ENCODE peak calls at places on chromosome 9, in nine cellular contexts. One of them, this sample, is unnamed.
A peak's percentile ranks its signal among the peaks of the same experiment; 100 is the strongest.

GRCh38 chr9:135156525-135157510 is 69.3 kb downstream of the OLFM1 start:
- DNase-seq in activated naive CD4-positive, alpha-beta T cell treated with anti-CD3 and anti-CD28 coated beads for 36 hours: peak; percentile 30
- DNase-seq in nephron progenitor cell: peak; percentile 95
- DNase-seq in iris pigment epithelial cell: peak; percentile 28
- DNase-seq in erythroblast: peak; percentile 32
- DNase-seq in amygdala: no peak
- DNase-seq in WTC11: peak; percentile 84
- DNase-seq in stimulated activated CD4-positive, alpha-beta T cell treated with anti-CD3 and anti-CD28 coated beads, Interleukin-4, amount 100 ng/mL, for 48 hours: no peak
- DNase-seq in neural progenitor cell: peak; percentile 92
- DNase-seq in this sample: no peak

GRCh38 chr9:105693435-105694275 is 686 bp upstream of the TMEM38B start:
- DNase-seq in iris pigment epithelial cell: peak; percentile 1
- DNase-seq in neural progenitor cell: peak; percentile 33
- DNase-seq in activated naive CD4-positive, alpha-beta T cell treated with anti-CD3 and anti-CD28 coated beads for 36 hours: peak; percentile 25
- DNase-seq in erythroblast: peak; percentile 27
- DNase-seq in WTC11: no peak
- DNase-seq in amygdala: no peak
- DNase-seq in stimulated activated CD4-positive, alpha-beta T cell treated with anti-CD3 and anti-CD28 coated beads, Interleukin-4, amount 100 ng/mL, for 48 hours: no peak
- DNase-seq in nephron progenitor cell: no peak
- DNase-seq in this sample: no peak

GRCh38 chr9:114304416-114305188 is 18.3 kb upstream of the ORM1 start:
- DNase-seq in erythroblast: no peak
- DNase-seq in WTC11: peak; percentile 1
- DNase-seq in nephron progenitor cell: no peak
- DNase-seq in activated naive CD4-positive, alpha-beta T cell treated with anti-CD3 and anti-CD28 coated beads for 36 hours: no peak
- DNase-seq in iris pigment epithelial cell: no peak
- DNase-seq in stimulated activated CD4-positive, alpha-beta T cell treated with anti-CD3 and anti-CD28 coated beads, Interleukin-4, amount 100 ng/mL, for 48 hours: no peak
- DNase-seq in amygdala: no peak
- DNase-seq in neural progenitor cell: no peak
- DNase-seq in this sample: no peak

GRCh38 chr9:127074561-127075548 is 47.6 kb downstream of the ANGPTL2 start:
- DNase-seq in erythroblast: no peak
- DNase-seq in stimulated activated CD4-positive, alpha-beta T cell treated with anti-CD3 and anti-CD28 coated beads, Interleukin-4, amount 100 ng/mL, for 48 hours: no peak
- DNase-seq in WTC11: no peak
- DNase-seq in activated naive CD4-positive, alpha-beta T cell treated with anti-CD3 and anti-CD28 coated beads for 36 hours: no peak
- DNase-seq in nephron progenitor cell: no peak
- DNase-seq in amygdala: no peak
- DNase-seq in iris pigment epithelial cell: no peak
- DNase-seq in neural progenitor cell: peak; percentile 52
- DNase-seq in this sample: no peak

GRCh38 chr9:130782883-130783537 is 52.0 kb upstream of the ABL1 start:
- DNase-seq in amygdala: no peak
- DNase-seq in stimulated activated CD4-positive, alpha-beta T cell treated with anti-CD3 and anti-CD28 coated beads, Interleukin-4, amount 100 ng/mL, for 48 hours: no peak
- DNase-seq in iris pigment epithelial cell: peak; percentile 9
- DNase-seq in erythroblast: no peak
- DNase-seq in activated naive CD4-positive, alpha-beta T cell treated with anti-CD3 and anti-CD28 coated beads for 36 hours: no peak
- DNase-seq in nephron progenitor cell: no peak
- DNase-seq in WTC11: no peak
- DNase-seq in neural progenitor cell: no peak
- DNase-seq in this sample: no peak

GRCh38 chr9:137656416-137656815 is 37.6 kb downstream of the EHMT1 start:
- DNase-seq in amygdala: no peak
- DNase-seq in activated naive CD4-positive, alpha-beta T cell treated with anti-CD3 and anti-CD28 coated beads for 36 hours: no peak
- DNase-seq in erythroblast: no peak
- DNase-seq in nephron progenitor cell: no peak
- DNase-seq in neural progenitor cell: no peak
- DNase-seq in iris pigment epithelial cell: no peak
- DNase-seq in WTC11: no peak
- DNase-seq in stimulated activated CD4-positive, alpha-beta T cell treated with anti-CD3 and anti-CD28 coated beads, Interleukin-4, amount 100 ng/mL, for 48 hours: no peak
- DNase-seq in this sample: no peak

GRCh38 chr9:131296452-131296851 is 6.9 kb downstream of the PLPP7 start:
- DNase-seq in stimulated activated CD4-positive, alpha-beta T cell treated with anti-CD3 and anti-CD28 coated beads, Interleukin-4, amount 100 ng/mL, for 48 hours: no peak
- DNase-seq in iris pigment epithelial cell: no peak
- DNase-seq in WTC11: no peak
- DNase-seq in amygdala: no peak
- DNase-seq in nephron progenitor cell: no peak
- DNase-seq in activated naive CD4-positive, alpha-beta T cell treated with anti-CD3 and anti-CD28 coated beads for 36 hours: no peak
- DNase-seq in erythroblast: no peak
- DNase-seq in neural progenitor cell: no peak
- DNase-seq in this sample: no peak

GRCh38 chr9:5510991-5511390 is 660 bp downstream of the PDCD1LG2 start:
- DNase-seq in neural progenitor cell: no peak
- DNase-seq in WTC11: no peak
- DNase-seq in activated naive CD4-positive, alpha-beta T cell treated with anti-CD3 and anti-CD28 coated beads for 36 hours: no peak
- DNase-seq in stimulated activated CD4-positive, alpha-beta T cell treated with anti-CD3 and anti-CD28 coated beads, Interleukin-4, amount 100 ng/mL, for 48 hours: no peak
- DNase-seq in erythroblast: no peak
- DNase-seq in nephron progenitor cell: no peak
- DNase-seq in iris pigment epithelial cell: no peak
- DNase-seq in amygdala: no peak
- DNase-seq in this sample: no peak

GRCh38 chr9:93634311-93635185 is 58.2 kb downstream of the PHF2 start:
- DNase-seq in nephron progenitor cell: no peak
- DNase-seq in stimulated activated CD4-positive, alpha-beta T cell treated with anti-CD3 and anti-CD28 coated beads, Interleukin-4, amount 100 ng/mL, for 48 hours: no peak
- DNase-seq in WTC11: no peak
- DNase-seq in neural progenitor cell: no peak
- DNase-seq in iris pigment epithelial cell: no peak
- DNase-seq in amygdala: no peak
- DNase-seq in activated naive CD4-positive, alpha-beta T cell treated with anti-CD3 and anti-CD28 coated beads for 36 hours: no peak
- DNase-seq in erythroblast: no peak
- DNase-seq in this sample: no peak

GRCh38 chr9:137878146-137878941 is 762 bp downstream of the CACNA1B start:
- DNase-seq in WTC11: peak; percentile 90
- DNase-seq in activated naive CD4-positive, alpha-beta T cell treated with anti-CD3 and anti-CD28 coated beads for 36 hours: peak; percentile 38
- DNase-seq in amygdala: no peak
- DNase-seq in erythroblast: peak; percentile 46
- DNase-seq in nephron progenitor cell: peak; percentile 95
- DNase-seq in neural progenitor cell: peak; percentile 96
- DNase-seq in iris pigment epithelial cell: peak; percentile 12
- DNase-seq in stimulated activated CD4-positive, alpha-beta T cell treated with anti-CD3 and anti-CD28 coated beads, Interleukin-4, amount 100 ng/mL, for 48 hours: no peak
- DNase-seq in this sample: no peak

GRCh38 chr9:76652894-76653293 is 111.3 kb upstream of the PCA3 start:
- DNase-seq in nephron progenitor cell: no peak
- DNase-seq in neural progenitor cell: no peak
- DNase-seq in activated naive CD4-positive, alpha-beta T cell treated with anti-CD3 and anti-CD28 coated beads for 36 hours: no peak
- DNase-seq in WTC11: no peak
- DNase-seq in iris pigment epithelial cell: peak; percentile 84
- DNase-seq in erythroblast: peak; percentile 34
- DNase-seq in amygdala: no peak
- DNase-seq in stimulated activated CD4-positive, alpha-beta T cell treated with anti-CD3 and anti-CD28 coated beads, Interleukin-4, amount 100 ng/mL, for 48 hours: no peak
- DNase-seq in this sample: no peak

GRCh38 chr9:133235549-133236222 is 26.6 kb upstream of the OBP2B start:
- DNase-seq in iris pigment epithelial cell: no peak
- DNase-seq in stimulated activated CD4-positive, alpha-beta T cell treated with anti-CD3 and anti-CD28 coated beads, Interleukin-4, amount 100 ng/mL, for 48 hours: no peak
- DNase-seq in WTC11: no peak
- DNase-seq in neural progenitor cell: no peak
- DNase-seq in activated naive CD4-positive, alpha-beta T cell treated with anti-CD3 and anti-CD28 coated beads for 36 hours: no peak
- DNase-seq in amygdala: no peak
- DNase-seq in nephron progenitor cell: no peak
- DNase-seq in erythroblast: no peak
- DNase-seq in this sample: no peak

GRCh38 chr9:96201140-96201539 is 100.8 kb downstream of the HSD17B3 start:
- DNase-seq in activated naive CD4-positive, alpha-beta T cell treated with anti-CD3 and anti-CD28 coated beads for 36 hours: no peak
- DNase-seq in stimulated activated CD4-positive, alpha-beta T cell treated with anti-CD3 and anti-CD28 coated beads, Interleukin-4, amount 100 ng/mL, for 48 hours: no peak
- DNase-seq in iris pigment epithelial cell: no peak
- DNase-seq in nephron progenitor cell: no peak
- DNase-seq in amygdala: no peak
- DNase-seq in WTC11: no peak
- DNase-seq in neural progenitor cell: no peak
- DNase-seq in erythroblast: no peak
- DNase-seq in this sample: no peak

GRCh38 chr9:127181595-127182190 is 59.3 kb upstream of the ANGPTL2 start:
- DNase-seq in amygdala: no peak
- DNase-seq in neural progenitor cell: no peak
- DNase-seq in WTC11: peak; percentile 0
- DNase-seq in nephron progenitor cell: no peak
- DNase-seq in stimulated activated CD4-positive, alpha-beta T cell treated with anti-CD3 and anti-CD28 coated beads, Interleukin-4, amount 100 ng/mL, for 48 hours: no peak
- DNase-seq in erythroblast: no peak
- DNase-seq in activated naive CD4-positive, alpha-beta T cell treated with anti-CD3 and anti-CD28 coated beads for 36 hours: peak; percentile 1
- DNase-seq in iris pigment epithelial cell: no peak
- DNase-seq in this sample: no peak

GRCh38 chr9:69822091-69822750 is 1.6 kb downstream of the CFAP95 start:
- DNase-seq in amygdala: no peak
- DNase-seq in activated naive CD4-positive, alpha-beta T cell treated with anti-CD3 and anti-CD28 coated beads for 36 hours: no peak
- DNase-seq in WTC11: no peak
- DNase-seq in neural progenitor cell: peak; percentile 45
- DNase-seq in erythroblast: no peak
- DNase-seq in iris pigment epithelial cell: peak; percentile 53
- DNase-seq in stimulated activated CD4-positive, alpha-beta T cell treated with anti-CD3 and anti-CD28 coated beads, Interleukin-4, amount 100 ng/mL, for 48 hours: no peak
- DNase-seq in nephron progenitor cell: no peak
- DNase-seq in this sample: no peak

GRCh38 chr9:104868303-104868686 is 59.7 kb downstream of the ABCA1 start:
- DNase-seq in iris pigment epithelial cell: no peak
- DNase-seq in erythroblast: no peak
- DNase-seq in neural progenitor cell: no peak
- DNase-seq in nephron progenitor cell: peak; percentile 19
- DNase-seq in stimulated activated CD4-positive, alpha-beta T cell treated with anti-CD3 and anti-CD28 coated beads, Interleukin-4, amount 100 ng/mL, for 48 hours: no peak
- DNase-seq in amygdala: no peak
- DNase-seq in WTC11: no peak
- DNase-seq in activated naive CD4-positive, alpha-beta T cell treated with anti-CD3 and anti-CD28 coated beads for 36 hours: no peak
- DNase-seq in this sample: no peak

GRCh38 chr9:130101963-130102362 is 48.3 kb downstream of the GPR107 start:
- DNase-seq in WTC11: no peak
- DNase-seq in activated naive CD4-positive, alpha-beta T cell treated with anti-CD3 and anti-CD28 coated beads for 36 hours: no peak
- DNase-seq in stimulated activated CD4-positive, alpha-beta T cell treated with anti-CD3 and anti-CD28 coated beads, Interleukin-4, amount 100 ng/mL, for 48 hours: no peak
- DNase-seq in erythroblast: no peak
- DNase-seq in amygdala: no peak
- DNase-seq in nephron progenitor cell: no peak
- DNase-seq in iris pigment epithelial cell: no peak
- DNase-seq in neural progenitor cell: no peak
- DNase-seq in this sample: no peak

GRCh38 chr9:546797-547223 is 294.7 kb upstream of the DMRT1 start:
- DNase-seq in stimulated activated CD4-positive, alpha-beta T cell treated with anti-CD3 and anti-CD28 coated beads, Interleukin-4, amount 100 ng/mL, for 48 hours: no peak
- DNase-seq in erythroblast: no peak
- DNase-seq in WTC11: no peak
- DNase-seq in iris pigment epithelial cell: no peak
- DNase-seq in amygdala: peak; percentile 14
- DNase-seq in activated naive CD4-positive, alpha-beta T cell treated with anti-CD3 and anti-CD28 coated beads for 36 hours: no peak
- DNase-seq in neural progenitor cell: peak; percentile 66
- DNase-seq in nephron progenitor cell: no peak
- DNase-seq in this sample: no peak

GRCh38 chr9:76200315-76200714 is 193.9 kb downstream of the RFK start:
- DNase-seq in nephron progenitor cell: no peak
- DNase-seq in activated naive CD4-positive, alpha-beta T cell treated with anti-CD3 and anti-CD28 coated beads for 36 hours: no peak
- DNase-seq in amygdala: no peak
- DNase-seq in erythroblast: no peak
- DNase-seq in stimulated activated CD4-positive, alpha-beta T cell treated with anti-CD3 and anti-CD28 coated beads, Interleukin-4, amount 100 ng/mL, for 48 hours: no peak
- DNase-seq in neural progenitor cell: no peak
- DNase-seq in WTC11: no peak
- DNase-seq in iris pigment epithelial cell: peak; percentile 55
- DNase-seq in this sample: no peak

GRCh38 chr9:129938291-129938979 is 103.2 kb downstream of the USP20 start:
- DNase-seq in WTC11: no peak
- DNase-seq in stimulated activated CD4-positive, alpha-beta T cell treated with anti-CD3 and anti-CD28 coated beads, Interleukin-4, amount 100 ng/mL, for 48 hours: no peak
- DNase-seq in neural progenitor cell: no peak
- DNase-seq in activated naive CD4-positive, alpha-beta T cell treated with anti-CD3 and anti-CD28 coated beads for 36 hours: peak; percentile 28
- DNase-seq in nephron progenitor cell: no peak
- DNase-seq in amygdala: no peak
- DNase-seq in erythroblast: no peak
- DNase-seq in iris pigment epithelial cell: peak; percentile 64
- DNase-seq in this sample: no peak

GRCh38 chr9:136317695-136318094 is 9.6 kb upstream of the GPSM1 start:
- DNase-seq in iris pigment epithelial cell: no peak
- DNase-seq in amygdala: no peak
- DNase-seq in erythroblast: no peak
- DNase-seq in neural progenitor cell: no peak
- DNase-seq in activated naive CD4-positive, alpha-beta T cell treated with anti-CD3 and anti-CD28 coated beads for 36 hours: no peak
- DNase-seq in stimulated activated CD4-positive, alpha-beta T cell treated with anti-CD3 and anti-CD28 coated beads, Interleukin-4, amount 100 ng/mL, for 48 hours: no peak
- DNase-seq in WTC11: no peak
- DNase-seq in nephron progenitor cell: no peak
- DNase-seq in this sample: no peak

GRCh38 chr9:99793528-99793927 is 28.2 kb upstream of the NR4A3 start:
- DNase-seq in iris pigment epithelial cell: no peak
- DNase-seq in activated naive CD4-positive, alpha-beta T cell treated with anti-CD3 and anti-CD28 coated beads for 36 hours: no peak
- DNase-seq in stimulated activated CD4-positive, alpha-beta T cell treated with anti-CD3 and anti-CD28 coated beads, Interleukin-4, amount 100 ng/mL, for 48 hours: no peak
- DNase-seq in amygdala: no peak
- DNase-seq in nephron progenitor cell: no peak
- DNase-seq in neural progenitor cell: no peak
- DNase-seq in WTC11: no peak
- DNase-seq in erythroblast: no peak
- DNase-seq in this sample: no peak

GRCh38 chr9:119761737-119762136 is 392.5 kb upstream of the BRINP1 start:
- DNase-seq in iris pigment epithelial cell: no peak
- DNase-seq in activated naive CD4-positive, alpha-beta T cell treated with anti-CD3 and anti-CD28 coated beads for 36 hours: no peak
- DNase-seq in nephron progenitor cell: no peak
- DNase-seq in erythroblast: no peak
- DNase-seq in amygdala: no peak
- DNase-seq in WTC11: no peak
- DNase-seq in neural progenitor cell: no peak
- DNase-seq in stimulated activated CD4-positive, alpha-beta T cell treated with anti-CD3 and anti-CD28 coated beads, Interleukin-4, amount 100 ng/mL, for 48 hours: no peak
- DNase-seq in this sample: no peak

GRCh38 chr9:7901676-7902075 is 102.1 kb upstream of the DMAC1 start:
- DNase-seq in iris pigment epithelial cell: peak; percentile 1
- DNase-seq in WTC11: no peak
- DNase-seq in activated naive CD4-positive, alpha-beta T cell treated with anti-CD3 and anti-CD28 coated beads for 36 hours: no peak
- DNase-seq in neural progenitor cell: no peak
- DNase-seq in amygdala: no peak
- DNase-seq in nephron progenitor cell: no peak
- DNase-seq in stimulated activated CD4-positive, alpha-beta T cell treated with anti-CD3 and anti-CD28 coated beads, Interleukin-4, amount 100 ng/mL, for 48 hours: no peak
- DNase-seq in erythroblast: no peak
- DNase-seq in this sample: no peak

GRCh38 chr9:124448019-124448418 is 2.2 kb upstream of the ADGRD2 start:
- DNase-seq in nephron progenitor cell: no peak
- DNase-seq in neural progenitor cell: no peak
- DNase-seq in stimulated activated CD4-positive, alpha-beta T cell treated with anti-CD3 and anti-CD28 coated beads, Interleukin-4, amount 100 ng/mL, for 48 hours: no peak
- DNase-seq in activated naive CD4-positive, alpha-beta T cell treated with anti-CD3 and anti-CD28 coated beads for 36 hours: no peak
- DNase-seq in amygdala: no peak
- DNase-seq in iris pigment epithelial cell: no peak
- DNase-seq in WTC11: no peak
- DNase-seq in erythroblast: no peak
- DNase-seq in this sample: no peak

GRCh38 chr9:125784286-125785049 is 37.3 kb downstream of the PBX3 start:
- DNase-seq in nephron progenitor cell: no peak
- DNase-seq in neural progenitor cell: no peak
- DNase-seq in erythroblast: no peak
- DNase-seq in amygdala: no peak
- DNase-seq in WTC11: no peak
- DNase-seq in activated naive CD4-positive, alpha-beta T cell treated with anti-CD3 and anti-CD28 coated beads for 36 hours: no peak
- DNase-seq in stimulated activated CD4-positive, alpha-beta T cell treated with anti-CD3 and anti-CD28 coated beads, Interleukin-4, amount 100 ng/mL, for 48 hours: no peak
- DNase-seq in iris pigment epithelial cell: peak; percentile 65
- DNase-seq in this sample: no peak

GRCh38 chr9:83355024-83355444 is 183.2 kb downstream of the FRMD3 start:
- DNase-seq in WTC11: no peak
- DNase-seq in erythroblast: no peak
- DNase-seq in iris pigment epithelial cell: peak; percentile 21
- DNase-seq in nephron progenitor cell: peak; percentile 13
- DNase-seq in stimulated activated CD4-positive, alpha-beta T cell treated with anti-CD3 and anti-CD28 coated beads, Interleukin-4, amount 100 ng/mL, for 48 hours: no peak
- DNase-seq in neural progenitor cell: peak; percentile 24
- DNase-seq in activated naive CD4-positive, alpha-beta T cell treated with anti-CD3 and anti-CD28 coated beads for 36 hours: no peak
- DNase-seq in amygdala: no peak
- DNase-seq in this sample: no peak

GRCh38 chr9:6014668-6015270 is 655 bp downstream of the RANBP6 start:
- DNase-seq in nephron progenitor cell: no peak
- DNase-seq in activated naive CD4-positive, alpha-beta T cell treated with anti-CD3 and anti-CD28 coated beads for 36 hours: peak; percentile 56
- DNase-seq in WTC11: no peak
- DNase-seq in amygdala: no peak
- DNase-seq in stimulated activated CD4-positive, alpha-beta T cell treated with anti-CD3 and anti-CD28 coated beads, Interleukin-4, amount 100 ng/mL, for 48 hours: peak; percentile 5
- DNase-seq in iris pigment epithelial cell: peak; percentile 93
- DNase-seq in erythroblast: peak; percentile 51
- DNase-seq in neural progenitor cell: no peak
- DNase-seq in this sample: no peak

GRCh38 chr9:91758491-91758981 is 191.5 kb downstream of the ROR2 start:
- DNase-seq in amygdala: no peak
- DNase-seq in WTC11: peak; percentile 84
- DNase-seq in nephron progenitor cell: peak; percentile 80
- DNase-seq in activated naive CD4-positive, alpha-beta T cell treated with anti-CD3 and anti-CD28 coated beads for 36 hours: peak; percentile 49
- DNase-seq in neural progenitor cell: peak; percentile 80
- DNase-seq in iris pigment epithelial cell: peak; percentile 58
- DNase-seq in stimulated activated CD4-positive, alpha-beta T cell treated with anti-CD3 and anti-CD28 coated beads, Interleukin-4, amount 100 ng/mL, for 48 hours: peak; percentile 7
- DNase-seq in erythroblast: peak; percentile 66
- DNase-seq in this sample: no peak

GRCh38 chr9:23829580-23830458 is 3.8 kb upstream of the ELAVL2 start:
- DNase-seq in amygdala: no peak
- DNase-seq in neural progenitor cell: peak; percentile 77
- DNase-seq in activated naive CD4-positive, alpha-beta T cell treated with anti-CD3 and anti-CD28 coated beads for 36 hours: no peak
- DNase-seq in stimulated activated CD4-positive, alpha-beta T cell treated with anti-CD3 and anti-CD28 coated beads, Interleukin-4, amount 100 ng/mL, for 48 hours: no peak
- DNase-seq in erythroblast: peak; percentile 33
- DNase-seq in WTC11: no peak
- DNase-seq in nephron progenitor cell: peak; percentile 67
- DNase-seq in iris pigment epithelial cell: peak; percentile 18
- DNase-seq in this sample: no peak